ENCODE peak calls at places on chromosomes 4 and X, in eight cellular contexts. E is heart right ventricle; R is neural progenitor cell; Z is cardiac muscle cell; U is HepG2; C is AG09309; T is CD4-positive, CD25-positive, alpha-beta regulatory T cell; K is mesendoderm. B is an unnamed sample.

GRCh38 chr4:137510866-137511265 is 21.4 kb downstream of the PCDH18 start:
- DNase-seq in R (no peak), T (no peak), U (no peak), K (peak), E (no peak), C (peak), Z (peak), B (no peak)

GRCh38 chr4:186755550-186756519 is 32.2 kb upstream of the FAT1 start:
- DNase-seq in U (peak), Z (no peak), T (no peak), K (no peak), C (no peak), R (no peak), E (no peak), B (no peak)

GRCh38 chr4:89949782-89950387 is 55.2 kb downstream of the MMRN1 start:
- DNase-seq in Z (no peak), T (no peak), K (no peak), E (no peak), C (no peak), U (no peak), R (no peak), B (no peak)

GRCh38 chr4:76059750-76060149 is 14.8 kb upstream of the ART3 start:
- DNase-seq in K (no peak), T (no peak), U (no peak), Z (peak), R (no peak), E (no peak), C (no peak), B (no peak)

GRCh38 chrX:57951666-57952319 is 41.5 kb upstream of the ZXDA start:
- DNase-seq in U (no peak), E (peak), R (no peak), C (no peak), K (no peak), T (no peak), Z (no peak), B (no peak)

GRCh38 chr4:184457530-184458249 is 16.7 kb downstream of the IRF2 start:
- DNase-seq in E (no peak), Z (no peak), R (no peak), K (no peak), T (no peak), U (no peak), C (no peak), B (no peak)

GRCh38 chr4:153257151-153257620 is 52.9 kb downstream of the TRIM2 start:
- DNase-seq in E (no peak), Z (peak), T (no peak), C (peak), K (peak), R (peak), U (no peak), B (peak)

GRCh38 chr4:82500106-82500738 is 61.6 kb downstream of the TMEM150C start:
- DNase-seq in E (no peak), T (no peak), U (no peak), R (no peak), K (no peak), Z (peak), C (peak), B (no peak)

GRCh38 chrX:21990812-21991211 is 41.3 kb upstream of the PHEX start:
- DNase-seq in T (no peak), U (no peak), R (no peak), Z (no peak), K (no peak), E (no peak), C (no peak), B (no peak)

GRCh38 chr4:61004651-61005170 is 195.4 kb upstream of the ADGRL3 start:
- DNase-seq in E (no peak), Z (no peak), U (no peak), T (no peak), K (peak), R (no peak), C (no peak), B (no peak)

GRCh38 chrX:41478397-41478911 is 31.3 kb downstream of the NYX start:
- DNase-seq in T (no peak), C (no peak), Z (no peak), K (peak), E (no peak), U (no peak), R (no peak), B (no peak)

GRCh38 chr4:155371432-155372043 is 5.2 kb downstream of the MAP9 start:
- DNase-seq in T (no peak), R (peak), E (no peak), K (peak), C (no peak), U (no peak), Z (peak), B (no peak)

GRCh38 chr4:155376387-155377268 is at the start of gene MAP9:
- DNase-seq in K (peak), Z (peak), C (peak), U (no peak), E (peak), T (peak), R (peak), B (peak)

GRCh38 chr4:155377281-155377680 is 516 bp upstream of the MAP9 start:
- DNase-seq in R (no peak), T (no peak), C (no peak), U (no peak), E (no peak), Z (peak), K (no peak), B (no peak)
- H3K4me3 ChIP-seq in R (no peak), T (peak), C (no peak), U (no peak), E (no peak), Z (no peak), K (no peak), B (peak)

GRCh38 chrX:34562006-34562405 is 95.1 kb downstream of the TMEM47 start:
- DNase-seq in T (no peak), R (no peak), Z (no peak), C (no peak), U (no peak), K (no peak), E (no peak), B (no peak)
- H3K4me3 ChIP-seq in T (no peak), R (no peak), Z (no peak), C (no peak), U (no peak), K (no peak), E (no peak), B (no peak)

DNA sequence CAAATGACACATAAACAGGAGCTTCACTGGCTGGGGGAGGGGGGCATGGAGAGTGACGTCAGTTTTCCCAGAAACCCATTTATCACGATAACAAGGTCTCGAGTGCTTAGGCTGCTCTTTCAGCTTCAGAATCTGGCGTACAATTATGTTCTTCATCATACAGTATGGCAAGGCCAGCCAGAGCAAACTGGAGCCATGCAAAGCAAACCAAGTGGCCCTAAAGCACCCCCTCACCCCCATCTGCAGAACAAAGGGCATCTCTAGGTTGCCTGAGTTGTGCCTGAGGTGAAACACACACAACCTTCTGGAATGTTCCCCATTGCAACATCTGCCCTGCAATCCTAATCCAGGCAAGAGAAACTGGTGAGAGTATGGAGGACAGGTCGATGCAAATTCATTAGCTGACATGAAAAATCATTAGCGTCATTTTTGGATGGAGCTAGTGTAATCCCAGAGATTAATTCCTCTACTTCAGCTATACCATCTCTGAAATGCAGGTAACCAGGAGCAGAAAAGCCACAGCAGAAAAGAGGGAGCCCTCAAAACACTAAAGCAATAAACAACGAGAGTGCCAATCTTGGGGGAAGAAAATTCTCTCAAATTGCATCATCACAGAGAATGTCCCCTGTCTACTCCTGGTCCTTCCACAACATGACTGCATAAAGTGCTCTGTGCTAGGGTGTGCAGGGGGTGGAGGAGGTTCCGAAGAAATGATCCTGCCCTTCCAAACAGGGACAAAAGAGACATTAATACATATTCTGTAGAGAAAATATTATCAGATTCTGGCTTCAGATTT is 1.8 kb downstream of the SEPTIN6 start:
- DNase-seq in Z (peak), U (no peak), E (no peak), K (peak), T (peak), C (no peak), R (no peak), B (no peak)
- H3K4me3 ChIP-seq in Z (no peak), U (peak), E (no peak), K (no peak), T (peak), C (no peak), R (peak), B (peak)

GRCh38 chr4:107541511-107541910 is 178.5 kb downstream of the PAPSS1 start:
- DNase-seq in U (no peak), T (no peak), Z (no peak), K (no peak), C (no peak), R (no peak), E (no peak), B (no peak)
- H3K4me3 ChIP-seq in U (no peak), T (no peak), Z (no peak), K (no peak), C (no peak), R (no peak), E (no peak), B (no peak)

GRCh38 chr4:170769857-170770256 is 680.1 kb upstream of the AADAT start:
- DNase-seq in Z (no peak), E (no peak), R (no peak), K (no peak), T (no peak), C (no peak), U (no peak), B (no peak)
- H3K4me3 ChIP-seq in Z (no peak), E (no peak), R (no peak), K (no peak), T (no peak), C (no peak), U (no peak), B (no peak)